ENCODE peak calls at places on chromosomes 3 and 15, in five cellular contexts. M, A, J, S and R are unnamed samples.

GRCh38 chr3:55402886-55403605 is 84.1 kb downstream of the WNT5A start:
- DNase-seq in M (no peak), A (no peak), J (no peak), S (no peak), R (no peak)

GRCh38 chr15:76109046-76109445 is 49.3 kb downstream of the TMEM266 start:
- DNase-seq in M (peak), A (no peak), J (no peak), S (no peak), R (no peak)

GRCh38 chr15:75696303-75696657 is 16.4 kb downstream of the CSPG4 start:
- DNase-seq in M (no peak), A (no peak), J (no peak), S (no peak), R (no peak)

GRCh38 chr15:82646250-82647044 is 716 bp downstream of the CPEB1 start:
- DNase-seq in M (no peak), A (no peak), J (no peak), S (no peak), R (no peak)

GRCh38 chr15:22980189-22981136 is at the start of gene CYFIP1:
- DNase-seq in M (peak), A (no peak), J (no peak), S (no peak), R (no peak)

GRCh38 chr15:43529587-43530345 is 12.4 kb downstream of the MAP1A start:
- DNase-seq in M (no peak), A (no peak), J (no peak), S (no peak), R (no peak)

GRCh38 chr3:133448478-133449122 is 48.7 kb downstream of the BFSP2 start:
- DNase-seq in M (no peak), A (no peak), J (no peak), S (no peak), R (peak)

GRCh38 chr15:25397110-25397509 is 41.7 kb downstream of the UBE3A start:
- DNase-seq in M (no peak), A (no peak), J (no peak), S (no peak), R (no peak)

GRCh38 chr15:68819451-68820204 is 1.1 kb downstream of the ANP32A start:
- DNase-seq in M (peak), A (peak), J (no peak), S (peak), R (peak)

GRCh38 chr15:25059698-25060471 is 105.1 kb downstream of the SNRPN start:
- DNase-seq in M (no peak), A (peak), J (no peak), S (no peak), R (no peak)

GRCh38 chr3:42526616-42527367 is 24.3 kb downstream of the VIPR1 start:
- DNase-seq in M (no peak), A (peak), J (peak), S (peak), R (no peak)

GRCh38 chr3:35737080-35737479 is 97.8 kb downstream of the ARPP21 start:
- DNase-seq in M (no peak), A (no peak), J (no peak), S (no peak), R (no peak)

GRCh38 chr3:148896062-148896461 is 31.0 kb downstream of the CPA3 start:
- DNase-seq in M (no peak), A (no peak), J (no peak), S (no peak), R (no peak)

GRCh38 chr3:20190991-20191390 is 5.0 kb upstream of the SGO1 start:
- DNase-seq in M (no peak), A (no peak), J (no peak), S (no peak), R (no peak)

GRCh38 chr15:77033729-77034619 is 36.9 kb downstream of the TSPAN3 start:
- DNase-seq in M (no peak), A (peak), J (no peak), S (no peak), R (peak)

GRCh38 chr15:67080118-67080899 is 14.9 kb downstream of the SMAD3 start:
- DNase-seq in M (no peak), A (no peak), J (no peak), S (no peak), R (no peak)

GRCh38 chr3:51684971-51685751 is 14.1 kb downstream of the TEX264 start:
- DNase-seq in M (no peak), A (no peak), J (no peak), S (no peak), R (no peak)

GRCh38 chr3:138097192-138097829 is 18.1 kb downstream of the DZIP1L start:
- DNase-seq in M (no peak), A (no peak), J (no peak), S (no peak), R (no peak)

GRCh38 chr15:93018574-93018973 is 70.4 kb downstream of the RGMA start:
- DNase-seq in M (peak), A (no peak), J (no peak), S (no peak), R (no peak)